ENCODE peak calls at places on chromosome 10, in six cellular contexts. One of them, this sample, is unnamed. For H3K36me3, the result is how much of the 10 kb centered on the place peaks cover.

GRCh38 chr10:3469639-3470020 is 297.0 kb upstream of the PITRM1 start:
- DNase-seq in body of pancreas: no peak
- DNase-seq in GM23338: no peak
- DNase-seq in CD4-positive, CD25-positive, alpha-beta regulatory T cell: no peak
- DNase-seq in heart left ventricle: no peak
- DNase-seq in brain microvascular endothelial cell: no peak
- DNase-seq in this sample: no peak

GRCh38 chr10:125868372-125868975 is 12.6 kb downstream of the DHX32 start:
- DNase-seq in CD4-positive, CD25-positive, alpha-beta regulatory T cell: no peak
- DNase-seq in heart left ventricle: no peak
- DNase-seq in GM23338: peak
- DNase-seq in brain microvascular endothelial cell: peak
- DNase-seq in body of pancreas: peak
- DNase-seq in this sample: no peak

GRCh38 chr10:71715026-71715425 is 4.6 kb downstream of the C10orf105 start:
- DNase-seq in brain microvascular endothelial cell: no peak
- DNase-seq in GM23338: no peak
- DNase-seq in heart left ventricle: no peak
- DNase-seq in CD4-positive, CD25-positive, alpha-beta regulatory T cell: no peak
- DNase-seq in body of pancreas: no peak
- DNase-seq in this sample: no peak

GRCh38 chr10:14801693-14802092 is 27.0 kb upstream of the FAM107B start:
- DNase-seq in heart left ventricle: no peak
- DNase-seq in GM23338: peak
- DNase-seq in brain microvascular endothelial cell: no peak
- DNase-seq in CD4-positive, CD25-positive, alpha-beta regulatory T cell: no peak
- DNase-seq in body of pancreas: no peak
- DNase-seq in this sample: no peak

GRCh38 chr10:33706191-33706590 is 371.7 kb upstream of the NRP1 start:
- DNase-seq in brain microvascular endothelial cell: peak
- DNase-seq in GM23338: no peak
- DNase-seq in heart left ventricle: peak
- DNase-seq in body of pancreas: peak
- DNase-seq in CD4-positive, CD25-positive, alpha-beta regulatory T cell: no peak
- DNase-seq in this sample: no peak

GRCh38 chr10:17428616-17429097 is 25.7 kb downstream of the ST8SIA6 start:
- DNase-seq in heart left ventricle: no peak
- DNase-seq in CD4-positive, CD25-positive, alpha-beta regulatory T cell: peak
- DNase-seq in GM23338: peak
- DNase-seq in brain microvascular endothelial cell: no peak
- DNase-seq in body of pancreas: no peak
- DNase-seq in this sample: no peak

GRCh38 chr10:43816351-43817321 is 168.0 kb upstream of the ZNF32 start:
- DNase-seq in CD4-positive, CD25-positive, alpha-beta regulatory T cell: peak
- DNase-seq in heart left ventricle: peak
- DNase-seq in body of pancreas: peak
- DNase-seq in GM23338: no peak
- DNase-seq in brain microvascular endothelial cell: peak
- DNase-seq in this sample: peak

GRCh38 chr10:28640551-28640950 is 36.8 kb upstream of the BAMBI start:
- DNase-seq in body of pancreas: no peak
- DNase-seq in GM23338: no peak
- DNase-seq in brain microvascular endothelial cell: no peak
- DNase-seq in heart left ventricle: no peak
- DNase-seq in CD4-positive, CD25-positive, alpha-beta regulatory T cell: no peak
- DNase-seq in this sample: no peak

GRCh38 chr10:116113721-116114501 is 159.1 kb downstream of the GFRA1 start:
- DNase-seq in body of pancreas: no peak
- DNase-seq in CD4-positive, CD25-positive, alpha-beta regulatory T cell: no peak
- DNase-seq in heart left ventricle: no peak
- DNase-seq in brain microvascular endothelial cell: peak
- DNase-seq in GM23338: no peak
- DNase-seq in this sample: no peak

GRCh38 chr10:94412439-94412838 is 10.1 kb downstream of the TBC1D12 start:
- DNase-seq in heart left ventricle: no peak
- DNase-seq in CD4-positive, CD25-positive, alpha-beta regulatory T cell: no peak
- DNase-seq in body of pancreas: no peak
- DNase-seq in brain microvascular endothelial cell: no peak
- DNase-seq in GM23338: no peak
- DNase-seq in this sample: no peak

GRCh38 chr10:124685251-124685650 is 58.9 kb downstream of the FAM53B start:
- DNase-seq in GM23338: peak
- DNase-seq in brain microvascular endothelial cell: no peak
- DNase-seq in CD4-positive, CD25-positive, alpha-beta regulatory T cell: no peak
- DNase-seq in body of pancreas: peak
- DNase-seq in heart left ventricle: peak
- DNase-seq in this sample: no peak

DNA sequence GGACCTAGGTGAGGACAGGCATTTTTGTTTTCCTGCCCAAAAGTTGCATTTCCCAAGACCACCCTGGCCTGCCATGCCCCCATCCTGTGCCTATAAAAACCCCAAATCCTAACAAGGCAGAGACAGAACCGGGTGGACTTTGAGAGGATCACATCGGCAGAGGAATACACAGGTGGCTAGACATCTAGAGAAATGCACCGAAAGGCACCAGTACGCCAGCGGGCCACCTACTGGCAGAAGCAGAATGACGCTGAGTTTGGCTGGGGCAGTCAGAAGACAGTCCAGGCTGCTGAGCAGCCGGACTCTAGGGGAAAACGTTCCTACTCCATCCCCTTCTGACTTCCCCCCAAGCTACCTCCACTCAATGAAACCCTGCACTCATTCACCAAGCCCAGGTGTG is 2.8 kb downstream of the AKR1C4 start:
- DNase-seq in GM23338: peak
- DNase-seq in heart left ventricle: no peak
- DNase-seq in CD4-positive, CD25-positive, alpha-beta regulatory T cell: no peak
- DNase-seq in body of pancreas: no peak
- DNase-seq in brain microvascular endothelial cell: no peak
- DNase-seq in this sample: no peak
- H3K36me3 ChIP-seq in GM23338: under half
- H3K36me3 ChIP-seq in heart left ventricle: under half
- H3K36me3 ChIP-seq in CD4-positive, CD25-positive, alpha-beta regulatory T cell: under half
- H3K36me3 ChIP-seq in body of pancreas: under half
- H3K36me3 ChIP-seq in brain microvascular endothelial cell: under half
- H3K36me3 ChIP-seq in this sample: under half

GRCh38 chr10:102647433-102648268 is 3.4 kb downstream of the TRIM8 start:
- DNase-seq in heart left ventricle: no peak
- DNase-seq in CD4-positive, CD25-positive, alpha-beta regulatory T cell: no peak
- DNase-seq in GM23338: no peak
- DNase-seq in body of pancreas: no peak
- DNase-seq in brain microvascular endothelial cell: no peak
- DNase-seq in this sample: peak

GRCh38 chr10:102648269-102648888 is 4.1 kb downstream of the TRIM8 start:
- DNase-seq in heart left ventricle: no peak
- DNase-seq in brain microvascular endothelial cell: no peak
- DNase-seq in CD4-positive, CD25-positive, alpha-beta regulatory T cell: no peak
- DNase-seq in GM23338: no peak
- DNase-seq in body of pancreas: no peak
- DNase-seq in this sample: no peak

GRCh38 chr10:102650655-102651454 is 6.6 kb downstream of the TRIM8 start:
- DNase-seq in GM23338: no peak
- DNase-seq in CD4-positive, CD25-positive, alpha-beta regulatory T cell: no peak
- DNase-seq in brain microvascular endothelial cell: no peak
- DNase-seq in heart left ventricle: no peak
- DNase-seq in body of pancreas: no peak
- DNase-seq in this sample: peak

GRCh38 chr10:102649770-102650654 is 5.7 kb downstream of the TRIM8 start:
- DNase-seq in heart left ventricle: peak
- DNase-seq in CD4-positive, CD25-positive, alpha-beta regulatory T cell: no peak
- DNase-seq in GM23338: peak
- DNase-seq in brain microvascular endothelial cell: no peak
- DNase-seq in body of pancreas: no peak
- DNase-seq in this sample: no peak

DNA sequence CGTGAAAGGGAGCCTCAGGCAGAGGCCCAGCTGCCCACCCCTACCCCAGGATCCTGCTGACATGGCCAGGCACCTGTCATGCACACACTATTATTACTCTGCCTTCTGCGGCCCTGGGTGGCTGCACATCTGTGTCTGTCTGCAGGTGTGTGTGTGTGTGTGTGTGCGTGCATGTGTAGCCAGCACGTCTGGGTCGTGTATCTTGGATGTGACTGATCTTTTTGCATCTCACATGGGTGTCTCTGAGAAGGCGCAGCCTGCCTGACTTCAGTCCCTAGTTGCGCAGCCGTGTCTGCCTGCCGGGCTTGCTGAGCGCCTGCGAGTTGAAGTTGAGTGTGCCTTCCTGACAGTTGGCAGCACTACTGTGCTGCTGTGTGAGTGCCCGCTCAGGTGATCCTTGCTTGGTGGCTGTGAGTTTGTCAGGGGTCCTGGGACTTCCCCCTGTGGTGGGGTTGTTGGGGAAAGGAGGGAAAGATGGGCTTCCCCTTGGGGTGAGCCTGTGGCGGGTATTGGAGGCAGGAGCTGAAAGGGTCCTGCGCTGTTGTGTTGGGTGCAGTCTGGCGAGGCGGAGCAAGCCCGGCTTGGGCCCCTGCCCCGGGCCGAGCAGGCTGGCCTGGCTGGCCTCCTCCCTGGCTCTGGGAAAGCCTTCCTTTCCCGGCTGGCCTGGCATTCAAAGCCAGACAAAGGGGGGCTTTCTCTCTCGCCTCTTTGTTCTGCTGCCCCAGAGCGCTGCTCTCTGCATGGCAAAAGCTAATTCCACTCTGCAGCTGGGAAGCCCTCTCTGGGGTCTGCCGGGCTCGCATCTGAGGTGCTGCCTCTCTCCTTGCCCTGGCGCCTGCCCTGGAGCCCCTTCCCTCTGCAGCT is 4.8 kb downstream of the TRIM8 start:
- DNase-seq in brain microvascular endothelial cell: no peak
- DNase-seq in body of pancreas: no peak
- DNase-seq in heart left ventricle: peak
- DNase-seq in GM23338: peak
- DNase-seq in CD4-positive, CD25-positive, alpha-beta regulatory T cell: no peak
- DNase-seq in this sample: peak
- H3K4me3 ChIP-seq in brain microvascular endothelial cell: peak
- H3K4me3 ChIP-seq in body of pancreas: no peak
- H3K4me3 ChIP-seq in heart left ventricle: peak
- H3K4me3 ChIP-seq in GM23338: peak
- H3K4me3 ChIP-seq in CD4-positive, CD25-positive, alpha-beta regulatory T cell: no peak
- H3K4me3 ChIP-seq in this sample: peak

GRCh38 chr10:5433182-5433581 is 20.8 kb downstream of the NET1 start:
- DNase-seq in brain microvascular endothelial cell: no peak
- DNase-seq in GM23338: no peak
- DNase-seq in CD4-positive, CD25-positive, alpha-beta regulatory T cell: no peak
- DNase-seq in body of pancreas: no peak
- DNase-seq in heart left ventricle: no peak
- DNase-seq in this sample: no peak
- H3K36me3 ChIP-seq in brain microvascular endothelial cell: under half
- H3K36me3 ChIP-seq in GM23338: under half
- H3K36me3 ChIP-seq in CD4-positive, CD25-positive, alpha-beta regulatory T cell: under half
- H3K36me3 ChIP-seq in body of pancreas: under half
- H3K36me3 ChIP-seq in heart left ventricle: under half
- H3K36me3 ChIP-seq in this sample: under half

GRCh38 chr10:113680172-113681111 is 730 bp downstream of the CASP7 start:
- DNase-seq in GM23338: peak
- DNase-seq in body of pancreas: peak
- DNase-seq in brain microvascular endothelial cell: peak
- DNase-seq in CD4-positive, CD25-positive, alpha-beta regulatory T cell: no peak
- DNase-seq in heart left ventricle: peak
- DNase-seq in this sample: peak
- H3K4me3 ChIP-seq in GM23338: peak
- H3K4me3 ChIP-seq in body of pancreas: peak
- H3K4me3 ChIP-seq in brain microvascular endothelial cell: peak
- H3K4me3 ChIP-seq in CD4-positive, CD25-positive, alpha-beta regulatory T cell: peak
- H3K4me3 ChIP-seq in heart left ventricle: peak
- H3K4me3 ChIP-seq in this sample: peak

GRCh38 chr10:30459283-30459682 is 25.3 kb downstream of the MAP3K8 start:
- DNase-seq in brain microvascular endothelial cell: peak
- DNase-seq in CD4-positive, CD25-positive, alpha-beta regulatory T cell: no peak
- DNase-seq in GM23338: peak
- DNase-seq in body of pancreas: peak
- DNase-seq in heart left ventricle: no peak
- DNase-seq in this sample: no peak

GRCh38 chr10:30453764-30454527 is 20.0 kb downstream of the MAP3K8 start:
- DNase-seq in CD4-positive, CD25-positive, alpha-beta regulatory T cell: no peak
- DNase-seq in GM23338: no peak
- DNase-seq in brain microvascular endothelial cell: no peak
- DNase-seq in body of pancreas: no peak
- DNase-seq in heart left ventricle: no peak
- DNase-seq in this sample: no peak

GRCh38 chr10:30455816-30456215 is 21.8 kb downstream of the MAP3K8 start:
- DNase-seq in CD4-positive, CD25-positive, alpha-beta regulatory T cell: no peak
- DNase-seq in GM23338: no peak
- DNase-seq in brain microvascular endothelial cell: no peak
- DNase-seq in heart left ventricle: no peak
- DNase-seq in body of pancreas: no peak
- DNase-seq in this sample: peak

GRCh38 chr10:30454744-30455498 is 20.9 kb downstream of the MAP3K8 start:
- DNase-seq in body of pancreas: no peak
- DNase-seq in heart left ventricle: no peak
- DNase-seq in GM23338: no peak
- DNase-seq in brain microvascular endothelial cell: peak
- DNase-seq in CD4-positive, CD25-positive, alpha-beta regulatory T cell: no peak
- DNase-seq in this sample: no peak

DNA sequence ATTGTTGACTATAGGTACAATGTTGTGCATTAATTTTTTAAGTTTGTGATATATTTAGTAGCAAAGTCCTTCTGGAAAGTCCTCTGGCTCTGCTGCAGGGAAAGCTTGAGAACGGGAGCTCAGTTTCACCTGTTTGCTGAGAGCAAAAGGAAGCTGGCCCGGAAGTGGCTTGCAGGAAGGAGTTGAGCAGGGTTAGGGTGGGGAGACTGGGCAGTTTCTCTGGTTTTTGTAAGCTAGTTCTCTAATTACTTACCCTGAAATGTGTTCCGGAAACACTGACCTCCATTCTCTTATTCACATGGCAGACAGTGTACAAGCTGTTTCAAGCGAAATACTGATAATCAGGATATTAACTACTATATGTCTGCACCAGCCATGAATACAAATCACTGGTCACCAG is 22.3 kb downstream of the MAP3K8 start:
- DNase-seq in CD4-positive, CD25-positive, alpha-beta regulatory T cell: no peak
- DNase-seq in body of pancreas: peak
- DNase-seq in brain microvascular endothelial cell: no peak
- DNase-seq in GM23338: no peak
- DNase-seq in heart left ventricle: peak
- DNase-seq in this sample: peak
- H3K36me3 ChIP-seq in CD4-positive, CD25-positive, alpha-beta regulatory T cell: under half
- H3K36me3 ChIP-seq in body of pancreas: under half
- H3K36me3 ChIP-seq in brain microvascular endothelial cell: under half
- H3K36me3 ChIP-seq in GM23338: under half
- H3K36me3 ChIP-seq in heart left ventricle: half or more
- H3K36me3 ChIP-seq in this sample: under half

GRCh38 chr10:87635498-87636312 is 24.0 kb upstream of the PAPSS2 start:
- DNase-seq in CD4-positive, CD25-positive, alpha-beta regulatory T cell: no peak
- DNase-seq in heart left ventricle: no peak
- DNase-seq in brain microvascular endothelial cell: peak
- DNase-seq in GM23338: no peak
- DNase-seq in body of pancreas: no peak
- DNase-seq in this sample: peak
- H3K4me3 ChIP-seq in CD4-positive, CD25-positive, alpha-beta regulatory T cell: no peak
- H3K4me3 ChIP-seq in heart left ventricle: no peak
- H3K4me3 ChIP-seq in brain microvascular endothelial cell: no peak
- H3K4me3 ChIP-seq in GM23338: no peak
- H3K4me3 ChIP-seq in body of pancreas: no peak
- H3K4me3 ChIP-seq in this sample: no peak

DNA sequence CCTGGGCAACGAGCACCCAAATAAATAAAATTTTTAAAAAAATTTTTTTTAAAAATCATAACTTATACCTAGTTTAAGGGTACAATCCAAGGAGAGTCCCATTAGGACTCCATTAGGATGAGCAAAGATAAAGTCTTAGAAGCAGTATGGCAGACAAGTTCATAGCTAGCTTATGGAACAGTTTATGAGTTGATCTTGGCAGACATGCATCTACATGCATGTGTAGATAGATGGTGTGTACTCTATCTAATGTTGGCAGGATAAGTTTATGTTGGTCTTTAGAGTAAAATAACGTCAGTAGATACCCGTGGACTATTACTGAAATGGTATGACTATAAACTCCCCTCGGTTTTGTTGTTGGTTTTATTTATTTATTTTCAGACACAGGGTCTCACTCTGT is 40.2 kb downstream of the NSUN6 start:
- DNase-seq in CD4-positive, CD25-positive, alpha-beta regulatory T cell: no peak
- DNase-seq in brain microvascular endothelial cell: no peak
- DNase-seq in GM23338: no peak
- DNase-seq in body of pancreas: no peak
- DNase-seq in heart left ventricle: no peak
- DNase-seq in this sample: no peak
- H3K36me3 ChIP-seq in CD4-positive, CD25-positive, alpha-beta regulatory T cell: under half
- H3K36me3 ChIP-seq in brain microvascular endothelial cell: under half
- H3K36me3 ChIP-seq in GM23338: under half
- H3K36me3 ChIP-seq in body of pancreas: under half
- H3K36me3 ChIP-seq in heart left ventricle: under half
- H3K36me3 ChIP-seq in this sample: under half

This sample was measured in GM06990.